ENCODE peak calls at places on chromosomes 16 and 17, in nine cellular contexts. C is effector CD4-positive, alpha-beta T cell; W is NCI-H524; O is activated T-helper 9 cell treated with anti-CD3 and anti-CD28 coated beads, Interleukin-2, amount 50 U/mL, for 16 hours; R is amygdala; B is iris pigment epithelial cell; F is erythroblast; Y is T47D; P is NCI-H510A. D is an unnamed sample.
A peak's percentile ranks its signal among the peaks of the same experiment; 100 is the strongest.

GRCh38 chr17:2056221-2057129 is 1.6 kb downstream of the HIC1 start:
- DNase-seq in O (peak; percentile 36), C (peak; percentile 35), F (peak; percentile 47), P (no peak), R (no peak), W (no peak), Y (no peak), B (peak; percentile 77), D (no peak)

GRCh38 chr16:29312835-29313558 is 93.5 kb downstream of the NPIPB11 start:
- DNase-seq in F (no peak), O (no peak), B (no peak), R (no peak), P (no peak), Y (no peak), W (no peak), C (no peak), D (no peak)

GRCh38 chr16:67342616-67343015 is 16.0 kb downstream of the LRRC36 start:
- DNase-seq in C (no peak), W (no peak), R (no peak), F (no peak), Y (no peak), O (no peak), B (no peak), P (no peak), D (no peak)

GRCh38 chr17:44350733-44351226 is 5.7 kb downstream of the GRN start:
- DNase-seq in W (no peak), F (peak; percentile 86), O (peak; percentile 57), C (peak; percentile 58), B (peak; percentile 41), Y (peak; percentile 73), R (no peak), P (no peak), D (peak; percentile 18)

GRCh38 chr16:81889896-81890634 is 111.0 kb downstream of the PLCG2 start:
- DNase-seq in Y (peak; percentile 90), P (no peak), O (peak; percentile 11), F (peak; percentile 66), W (peak; percentile 37), B (peak; percentile 65), R (no peak), C (peak; percentile 23), D (peak; percentile 32)

GRCh38 chr17:42706732-42707131 is 24.4 kb downstream of the CNTNAP1 start:
- DNase-seq in F (no peak), C (peak; percentile 24), Y (peak; percentile 83), W (no peak), B (no peak), O (no peak), R (no peak), P (no peak), D (no peak)

GRCh38 chr16:47499700-47500264 is 38.7 kb downstream of the PHKB start:
- DNase-seq in B (no peak), R (no peak), C (no peak), W (no peak), Y (no peak), O (no peak), F (no peak), P (no peak), D (no peak)

GRCh38 chr17:61253293-61253801 is 146.3 kb upstream of the TBX2 start:
- DNase-seq in O (no peak), Y (no peak), W (no peak), P (no peak), C (no peak), R (no peak), B (peak; percentile 25), F (no peak), D (no peak)

GRCh38 chr16:85390511-85391174 is 222.5 kb upstream of the GSE1 start:
- DNase-seq in P (no peak), Y (peak; percentile 88), C (no peak), F (peak; percentile 96), R (no peak), W (no peak), O (no peak), B (peak; percentile 91), D (peak; percentile 79)

GRCh38 chr17:17810374-17811248 is 26.2 kb downstream of the SREBF1 start:
- DNase-seq in W (no peak), C (no peak), O (no peak), Y (no peak), R (no peak), B (peak; percentile 51), P (no peak), F (no peak), D (no peak)

GRCh38 chr17:79574656-79575055 is 36.2 kb downstream of the RBFOX3 start:
- DNase-seq in Y (no peak), W (no peak), B (no peak), O (no peak), P (no peak), C (no peak), F (no peak), R (no peak), D (no peak)

GRCh38 chr17:17151055-17151454 is 55.1 kb downstream of the PLD6 start:
- DNase-seq in F (no peak), B (peak; percentile 90), C (no peak), P (no peak), R (no peak), O (no peak), Y (no peak), W (no peak), D (peak; percentile 65)

GRCh38 chr16:4032768-4033167 is 83.5 kb downstream of the ADCY9 start:
- DNase-seq in O (no peak), R (no peak), C (no peak), P (peak; percentile 18), W (no peak), F (no peak), B (no peak), Y (no peak), D (no peak)

GRCh38 chr17:36825113-36825955 is 111.9 kb upstream of the LHX1 start:
- DNase-seq in C (no peak), F (no peak), W (no peak), R (no peak), Y (no peak), O (no peak), P (no peak), B (no peak), D (no peak)

GRCh38 chr17:19800571-19800970 is 52.5 kb upstream of the ALDH3A1 start:
- DNase-seq in C (no peak), P (no peak), O (no peak), W (peak; percentile 24), F (no peak), B (no peak), R (no peak), Y (no peak), D (no peak)

GRCh38 chr16:85735225-85735722 is 15.6 kb downstream of the C16orf74 start:
- DNase-seq in R (no peak), F (no peak), P (no peak), Y (no peak), O (no peak), B (no peak), C (peak; percentile 19), W (no peak), D (no peak)

GRCh38 chr17:34110315-34110714 is 144.8 kb upstream of the CCL2 start:
- DNase-seq in C (no peak), Y (no peak), W (peak; percentile 40), B (no peak), R (no peak), O (no peak), P (no peak), F (no peak), D (no peak)

GRCh38 chr17:49021768-49022103 is 24.6 kb downstream of the IGF2BP1 start:
- DNase-seq in Y (no peak), O (no peak), B (no peak), W (no peak), F (no peak), C (no peak), P (no peak), R (no peak), D (no peak)

GRCh38 chr16:8806272-8806983 is 8.8 kb downstream of the PMM2 start:
- DNase-seq in B (no peak), Y (no peak), P (no peak), R (no peak), C (no peak), W (no peak), F (no peak), O (no peak), D (no peak)

GRCh38 chr17:63932008-63932561 is at the start of gene CD79B:
- DNase-seq in O (no peak), R (no peak), C (no peak), B (no peak), W (no peak), P (no peak), Y (no peak), F (no peak), D (no peak)

GRCh38 chr17:38704645-38705522 is at the start of gene MLLT6:
- DNase-seq in P (peak; percentile 90), R (peak; percentile 46), W (peak; percentile 52), C (peak; percentile 79), B (peak; percentile 74), Y (peak; percentile 91), F (peak; percentile 90), O (peak; percentile 68), D (peak; percentile 39)

GRCh38 chr17:57341611-57342010 is 85.3 kb downstream of the MSI2 start:
- DNase-seq in F (no peak), Y (no peak), P (no peak), W (no peak), R (no peak), C (no peak), B (no peak), O (no peak), D (no peak)

GRCh38 chr17:12512712-12513355 is 152.9 kb upstream of the MYOCD start:
- DNase-seq in O (no peak), W (no peak), P (no peak), R (no peak), B (peak; percentile 56), C (no peak), F (no peak), Y (no peak), D (no peak)

D was measured in astrocyte of the cerebellum.